ENCODE peak calls at places on chromosomes 6 and 20, in nine cellular contexts. One of them, this sample, is unnamed.

GRCh38 chr6:39653631-39654030 is 71.6 kb downstream of the KIF6 start:
- DNase-seq in stimulated activated CD4-positive, alpha-beta T cell treated with anti-CD3 and anti-CD28 coated beads, Interleukin-2, amount 100 ng/mL, for 24 hours: no peak
- DNase-seq in HT1080: no peak
- DNase-seq in activated naive CD4-positive, alpha-beta T cell treated with anti-CD3 and anti-CD28 coated beads, Interleukin-2, amount 50 U/mL, for 16 hours: no peak
- DNase-seq in activated CD4-positive, alpha-beta T cell treated with anti-CD3 and anti-CD28 coated beads for 4 hours: no peak
- DNase-seq in stimulated activated CD8-positive, alpha-beta memory T cell treated with anti-CD3 and anti-CD28 coated beads, Interleukin-12 subunit alpha, Interleukin-12 subunit beta, amount 100 ng/mL, for 4 hours: no peak
- DNase-seq in left ventricle myocardium inferior: no peak
- DNase-seq in NB4: no peak
- DNase-seq in mesenteric fat pad: no peak
- DNase-seq in this sample: no peak

GRCh38 chr20:17629678-17630089 is 52.4 kb downstream of the RRBP1 start:
- DNase-seq in NB4: no peak
- DNase-seq in left ventricle myocardium inferior: no peak
- DNase-seq in activated naive CD4-positive, alpha-beta T cell treated with anti-CD3 and anti-CD28 coated beads, Interleukin-2, amount 50 U/mL, for 16 hours: no peak
- DNase-seq in HT1080: no peak
- DNase-seq in stimulated activated CD8-positive, alpha-beta memory T cell treated with anti-CD3 and anti-CD28 coated beads, Interleukin-12 subunit alpha, Interleukin-12 subunit beta, amount 100 ng/mL, for 4 hours: no peak
- DNase-seq in mesenteric fat pad: no peak
- DNase-seq in activated CD4-positive, alpha-beta T cell treated with anti-CD3 and anti-CD28 coated beads for 4 hours: no peak
- DNase-seq in stimulated activated CD4-positive, alpha-beta T cell treated with anti-CD3 and anti-CD28 coated beads, Interleukin-2, amount 100 ng/mL, for 24 hours: no peak
- DNase-seq in this sample: no peak

GRCh38 chr6:10884245-10884972 is 2.4 kb upstream of the SYCP2L start:
- DNase-seq in activated CD4-positive, alpha-beta T cell treated with anti-CD3 and anti-CD28 coated beads for 4 hours: no peak
- DNase-seq in NB4: no peak
- DNase-seq in activated naive CD4-positive, alpha-beta T cell treated with anti-CD3 and anti-CD28 coated beads, Interleukin-2, amount 50 U/mL, for 16 hours: no peak
- DNase-seq in stimulated activated CD8-positive, alpha-beta memory T cell treated with anti-CD3 and anti-CD28 coated beads, Interleukin-12 subunit alpha, Interleukin-12 subunit beta, amount 100 ng/mL, for 4 hours: no peak
- DNase-seq in stimulated activated CD4-positive, alpha-beta T cell treated with anti-CD3 and anti-CD28 coated beads, Interleukin-2, amount 100 ng/mL, for 24 hours: no peak
- DNase-seq in mesenteric fat pad: no peak
- DNase-seq in HT1080: no peak
- DNase-seq in left ventricle myocardium inferior: no peak
- DNase-seq in this sample: no peak

GRCh38 chr6:683742-684440 is 9.0 kb downstream of the EXOC2 start:
- DNase-seq in HT1080: peak; percentile 78
- DNase-seq in NB4: peak; percentile 95
- DNase-seq in activated naive CD4-positive, alpha-beta T cell treated with anti-CD3 and anti-CD28 coated beads, Interleukin-2, amount 50 U/mL, for 16 hours: no peak
- DNase-seq in left ventricle myocardium inferior: no peak
- DNase-seq in mesenteric fat pad: no peak
- DNase-seq in stimulated activated CD8-positive, alpha-beta memory T cell treated with anti-CD3 and anti-CD28 coated beads, Interleukin-12 subunit alpha, Interleukin-12 subunit beta, amount 100 ng/mL, for 4 hours: no peak
- DNase-seq in stimulated activated CD4-positive, alpha-beta T cell treated with anti-CD3 and anti-CD28 coated beads, Interleukin-2, amount 100 ng/mL, for 24 hours: no peak
- DNase-seq in activated CD4-positive, alpha-beta T cell treated with anti-CD3 and anti-CD28 coated beads for 4 hours: no peak
- DNase-seq in this sample: no peak

GRCh38 chr20:4810446-4811019 is 88.8 kb downstream of the PRND start:
- DNase-seq in stimulated activated CD8-positive, alpha-beta memory T cell treated with anti-CD3 and anti-CD28 coated beads, Interleukin-12 subunit alpha, Interleukin-12 subunit beta, amount 100 ng/mL, for 4 hours: no peak
- DNase-seq in activated CD4-positive, alpha-beta T cell treated with anti-CD3 and anti-CD28 coated beads for 4 hours: no peak
- DNase-seq in HT1080: no peak
- DNase-seq in left ventricle myocardium inferior: no peak
- DNase-seq in NB4: no peak
- DNase-seq in activated naive CD4-positive, alpha-beta T cell treated with anti-CD3 and anti-CD28 coated beads, Interleukin-2, amount 50 U/mL, for 16 hours: no peak
- DNase-seq in mesenteric fat pad: peak; percentile 62
- DNase-seq in stimulated activated CD4-positive, alpha-beta T cell treated with anti-CD3 and anti-CD28 coated beads, Interleukin-2, amount 100 ng/mL, for 24 hours: no peak
- DNase-seq in this sample: no peak

GRCh38 chr6:10793695-10794094 is 44.6 kb downstream of the MAK start:
- DNase-seq in activated CD4-positive, alpha-beta T cell treated with anti-CD3 and anti-CD28 coated beads for 4 hours: no peak
- DNase-seq in mesenteric fat pad: no peak
- DNase-seq in activated naive CD4-positive, alpha-beta T cell treated with anti-CD3 and anti-CD28 coated beads, Interleukin-2, amount 50 U/mL, for 16 hours: no peak
- DNase-seq in HT1080: peak; percentile 2
- DNase-seq in left ventricle myocardium inferior: no peak
- DNase-seq in NB4: no peak
- DNase-seq in stimulated activated CD8-positive, alpha-beta memory T cell treated with anti-CD3 and anti-CD28 coated beads, Interleukin-12 subunit alpha, Interleukin-12 subunit beta, amount 100 ng/mL, for 4 hours: no peak
- DNase-seq in stimulated activated CD4-positive, alpha-beta T cell treated with anti-CD3 and anti-CD28 coated beads, Interleukin-2, amount 100 ng/mL, for 24 hours: no peak
- DNase-seq in this sample: no peak

GRCh38 chr20:24991897-24992419 is 593 bp downstream of the APMAP start:
- DNase-seq in activated naive CD4-positive, alpha-beta T cell treated with anti-CD3 and anti-CD28 coated beads, Interleukin-2, amount 50 U/mL, for 16 hours: no peak
- DNase-seq in left ventricle myocardium inferior: no peak
- DNase-seq in stimulated activated CD8-positive, alpha-beta memory T cell treated with anti-CD3 and anti-CD28 coated beads, Interleukin-12 subunit alpha, Interleukin-12 subunit beta, amount 100 ng/mL, for 4 hours: no peak
- DNase-seq in HT1080: peak; percentile 18
- DNase-seq in mesenteric fat pad: peak; percentile 89
- DNase-seq in activated CD4-positive, alpha-beta T cell treated with anti-CD3 and anti-CD28 coated beads for 4 hours: no peak
- DNase-seq in NB4: peak; percentile 50
- DNase-seq in stimulated activated CD4-positive, alpha-beta T cell treated with anti-CD3 and anti-CD28 coated beads, Interleukin-2, amount 100 ng/mL, for 24 hours: peak; percentile 35
- DNase-seq in this sample: peak; percentile 29

GRCh38 chr6:137775192-137775591 is 91.9 kb upstream of the TNFAIP3 start:
- DNase-seq in activated CD4-positive, alpha-beta T cell treated with anti-CD3 and anti-CD28 coated beads for 4 hours: no peak
- DNase-seq in left ventricle myocardium inferior: no peak
- DNase-seq in NB4: no peak
- DNase-seq in activated naive CD4-positive, alpha-beta T cell treated with anti-CD3 and anti-CD28 coated beads, Interleukin-2, amount 50 U/mL, for 16 hours: no peak
- DNase-seq in mesenteric fat pad: no peak
- DNase-seq in stimulated activated CD4-positive, alpha-beta T cell treated with anti-CD3 and anti-CD28 coated beads, Interleukin-2, amount 100 ng/mL, for 24 hours: no peak
- DNase-seq in HT1080: no peak
- DNase-seq in stimulated activated CD8-positive, alpha-beta memory T cell treated with anti-CD3 and anti-CD28 coated beads, Interleukin-12 subunit alpha, Interleukin-12 subunit beta, amount 100 ng/mL, for 4 hours: no peak
- DNase-seq in this sample: no peak

GRCh38 chr20:49475979-49476378 is 6.5 kb downstream of the KCNB1 start:
- DNase-seq in activated CD4-positive, alpha-beta T cell treated with anti-CD3 and anti-CD28 coated beads for 4 hours: no peak
- DNase-seq in activated naive CD4-positive, alpha-beta T cell treated with anti-CD3 and anti-CD28 coated beads, Interleukin-2, amount 50 U/mL, for 16 hours: no peak
- DNase-seq in NB4: no peak
- DNase-seq in HT1080: no peak
- DNase-seq in left ventricle myocardium inferior: no peak
- DNase-seq in stimulated activated CD4-positive, alpha-beta T cell treated with anti-CD3 and anti-CD28 coated beads, Interleukin-2, amount 100 ng/mL, for 24 hours: no peak
- DNase-seq in mesenteric fat pad: no peak
- DNase-seq in stimulated activated CD8-positive, alpha-beta memory T cell treated with anti-CD3 and anti-CD28 coated beads, Interleukin-12 subunit alpha, Interleukin-12 subunit beta, amount 100 ng/mL, for 4 hours: no peak
- DNase-seq in this sample: no peak

GRCh38 chr6:112911949-112912348 is 564.8 kb downstream of the RFPL4B start:
- DNase-seq in mesenteric fat pad: no peak
- DNase-seq in stimulated activated CD4-positive, alpha-beta T cell treated with anti-CD3 and anti-CD28 coated beads, Interleukin-2, amount 100 ng/mL, for 24 hours: no peak
- DNase-seq in activated CD4-positive, alpha-beta T cell treated with anti-CD3 and anti-CD28 coated beads for 4 hours: no peak
- DNase-seq in NB4: no peak
- DNase-seq in HT1080: no peak
- DNase-seq in activated naive CD4-positive, alpha-beta T cell treated with anti-CD3 and anti-CD28 coated beads, Interleukin-2, amount 50 U/mL, for 16 hours: no peak
- DNase-seq in left ventricle myocardium inferior: no peak
- DNase-seq in stimulated activated CD8-positive, alpha-beta memory T cell treated with anti-CD3 and anti-CD28 coated beads, Interleukin-12 subunit alpha, Interleukin-12 subunit beta, amount 100 ng/mL, for 4 hours: no peak
- DNase-seq in this sample: no peak

This sample was measured in natural killer cell.